ENCODE peak calls at places on chromosomes 1 and 21, in six cellular contexts. A is GM23248; S is stimulated activated naive CD4-positive, alpha-beta T cell treated with Interleukin-2 at 50 U/mL for 16 hours; O is fibroblast of lung; H is AG04450; L is amniotic epithelial cell. G is an unnamed sample.

GRCh38 chr1:113975211-113975895 is 3.9 kb upstream of the OLFML3 start:
- DNase-seq in S (no peak), H (no peak), A (peak; percentile 64), L (peak; percentile 37), O (no peak), G (no peak)

GRCh38 chr1:32989160-32989894 is 24.7 kb upstream of the RNF19B start:
- DNase-seq in H (peak; percentile 86), A (peak; percentile 97), O (peak; percentile 98), S (peak; percentile 50), L (peak; percentile 98), G (peak; percentile 99)

GRCh38 chr1:6996371-6996770 is 211.1 kb downstream of the CAMTA1 start:
- DNase-seq in S (no peak), H (no peak), O (no peak), A (no peak), L (no peak), G (no peak)

GRCh38 chr1:211831558-211832323 is 1.2 kb upstream of the LPGAT1 start:
- DNase-seq in L (no peak), S (no peak), H (no peak), O (no peak), A (no peak), G (no peak)

GRCh38 chr1:229642376-229642775 is 16.3 kb downstream of the URB2 start:
- DNase-seq in S (no peak), L (no peak), H (no peak), A (no peak), O (no peak), G (no peak)

GRCh38 chr1:112462953-112463279 is 45.8 kb upstream of the WNT2B start:
- DNase-seq in L (no peak), O (no peak), H (no peak), S (no peak), A (no peak), G (no peak)

GRCh38 chr1:32180186-32181060 is 948 bp downstream of the TXLNA start:
- DNase-seq in A (peak; percentile 79), S (peak; percentile 33), O (peak; percentile 52), L (peak; percentile 73), H (no peak), G (peak; percentile 43)

GRCh38 chr21:41258617-41259016 is 58.0 kb upstream of the FAM3B start:
- DNase-seq in A (no peak), H (peak; percentile 42), O (peak; percentile 75), L (no peak), S (no peak), G (peak; percentile 52)

GRCh38 chr1:3213730-3214129 is 144.7 kb downstream of the PRDM16 start:
- DNase-seq in A (no peak), O (no peak), L (no peak), H (no peak), S (no peak), G (no peak)

GRCh38 chr1:15742339-15742801 is at the start of gene TMEM82:
- DNase-seq in A (no peak), H (no peak), L (no peak), O (no peak), S (no peak), G (no peak)

GRCh38 chr1:241637046-241637590 is 3.1 kb downstream of the CHML start:
- DNase-seq in H (no peak), S (no peak), L (peak; percentile 14), A (peak; percentile 9), O (no peak), G (no peak)

GRCh38 chr1:226736908-226737818 is 1.9 kb downstream of the ITPKB start:
- DNase-seq in L (peak; percentile 19), A (peak; percentile 68), S (peak; percentile 54), H (no peak), O (peak; percentile 35), G (peak; percentile 15)

GRCh38 chr1:47579809-47580208 is 142.0 kb downstream of the FOXD2 start:
- DNase-seq in H (no peak), L (no peak), O (no peak), A (no peak), S (no peak), G (no peak)

GRCh38 chr1:225845633-225846259 is 35.8 kb downstream of the EPHX1 start:
- DNase-seq in L (peak; percentile 77), H (peak; percentile 45), S (peak; percentile 19), O (peak; percentile 88), A (peak; percentile 90), G (peak; percentile 83)

GRCh38 chr1:202578001-202578500 is 132.2 kb downstream of the SYT2 start:
- DNase-seq in H (peak; percentile 80), O (peak; percentile 93), A (no peak), L (peak; percentile 40), S (no peak), G (no peak)

GRCh38 chr1:184954232-184954995 is 19.9 kb downstream of the NIBAN1 start:
- DNase-seq in L (peak; percentile 58), O (no peak), A (peak; percentile 33), S (no peak), H (no peak), G (peak; percentile 30)

GRCh38 chr1:210072891-210073509 is 135.0 kb downstream of the SYT14 start:
- DNase-seq in A (no peak), L (no peak), H (no peak), O (no peak), S (no peak), G (no peak)